ENCODE peak calls at places on chromosome 6, in five cellular contexts. L is cardiac fibroblast, I is AG04450, H is thoracic aorta, M is fibroblast of the aortic adventitia. B is an unnamed sample.

GRCh38 chr6:161135695-161136591 is 137.9 kb downstream of the AGPAT4 start:
- DNase-seq in L (no peak), I (no peak), H (no peak), M (no peak), B (no peak)

GRCh38 chr6:140050232-140050995 is 676.0 kb upstream of the CITED2 start:
- DNase-seq in L (peak), I (no peak), H (no peak), M (no peak), B (no peak)

GRCh38 chr6:17638212-17638611 is 38.1 kb downstream of the FAM8A1 start:
- DNase-seq in L (peak), I (no peak), H (no peak), M (peak), B (no peak)

GRCh38 chr6:12033770-12034169 is 21.7 kb downstream of the HIVEP1 start:
- DNase-seq in L (peak), I (no peak), H (no peak), M (peak), B (no peak)

GRCh38 chr6:170139531-170139930 is 151.3 kb downstream of the DLL1 start:
- DNase-seq in L (no peak), I (no peak), H (no peak), M (no peak), B (peak)

GRCh38 chr6:106517699-106518098 is 111.6 kb downstream of the RTN4IP1 start:
- DNase-seq in L (no peak), I (no peak), H (no peak), M (no peak), B (no peak)

GRCh38 chr6:128278876-128279275 is 241.5 kb downstream of the PTPRK start:
- DNase-seq in L (no peak), I (no peak), H (no peak), M (no peak), B (no peak)

GRCh38 chr6:11632795-11633511 is 95.4 kb downstream of the TMEM170B start:
- DNase-seq in L (peak), I (no peak), H (no peak), M (peak), B (no peak)

GRCh38 chr6:169961772-169962561 is 210.5 kb downstream of the ERMARD start:
- DNase-seq in L (no peak), I (no peak), H (no peak), M (no peak), B (peak)

GRCh38 chr6:12422848-12423247 is 132.7 kb downstream of the EDN1 start:
- DNase-seq in L (no peak), I (no peak), H (no peak), M (peak), B (no peak)

GRCh38 chr6:30073489-30074240 is 1.9 kb downstream of the RNF39 start:
- DNase-seq in L (no peak), I (no peak), H (no peak), M (no peak), B (no peak)

GRCh38 chr6:133837801-133838349 is 51.0 kb upstream of the TCF21 start:
- DNase-seq in L (peak), I (no peak), H (no peak), M (peak), B (no peak)

GRCh38 chr6:57435475-57436163 is 118.2 kb downstream of the PRIM2 start:
- DNase-seq in L (no peak), I (no peak), H (no peak), M (no peak), B (no peak)

GRCh38 chr6:107330190-107330589 is 129.2 kb downstream of the PDSS2 start:
- DNase-seq in L (no peak), I (no peak), H (no peak), M (no peak), B (no peak)

GRCh38 chr6:485655-486054 is 94.1 kb downstream of the IRF4 start:
- DNase-seq in L (no peak), I (no peak), H (no peak), M (no peak), B (no peak)

GRCh38 chr6:48766349-48766748 is 655.4 kb upstream of the PTCHD4 start:
- DNase-seq in L (peak), I (peak), H (no peak), M (peak), B (no peak)

GRCh38 chr6:43608310-43608763 is 20.7 kb downstream of the GTPBP2 start:
- DNase-seq in L (peak), I (peak), H (no peak), M (peak), B (no peak)

DNA sequence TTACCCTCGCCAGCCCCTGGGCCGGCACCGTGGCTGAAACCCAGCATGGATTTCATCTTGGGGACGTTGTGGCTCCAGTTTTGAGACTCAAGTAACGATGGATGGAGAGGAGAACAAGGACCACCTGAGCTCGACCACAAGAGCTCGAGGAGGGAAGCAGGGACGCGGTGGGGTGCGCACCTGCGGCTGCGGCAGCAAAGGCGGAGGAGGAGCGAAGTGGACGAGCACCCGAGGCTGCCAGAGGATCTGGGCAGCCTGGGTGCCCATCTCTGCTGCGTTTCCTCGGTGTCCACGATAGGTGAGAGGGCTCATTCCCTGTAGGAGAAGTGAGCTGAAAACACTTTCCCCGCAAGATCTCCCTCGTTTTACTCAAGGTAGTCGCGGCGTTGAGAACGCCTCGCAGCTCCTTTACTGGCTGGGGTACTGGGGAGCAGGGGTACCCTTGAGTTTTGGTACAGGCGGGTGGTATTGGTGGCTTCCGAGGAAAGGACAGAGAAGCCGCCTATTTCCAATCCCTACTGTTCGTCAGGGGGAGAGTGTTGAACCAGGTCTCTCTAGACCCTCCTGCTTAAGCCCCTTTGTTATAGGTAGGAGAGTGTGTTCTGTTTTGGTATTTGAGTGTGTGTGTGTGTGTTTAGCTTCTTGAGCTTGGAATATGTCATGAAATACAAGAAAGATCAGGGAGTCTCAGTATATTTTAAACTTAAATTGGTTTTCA is 137.7 kb downstream of the TRIM27 start:
- DNase-seq in L (no peak), I (no peak), H (no peak), M (no peak), B (no peak)
- H3K4me3 ChIP-seq in L (no peak), I (no peak), H (no peak), M (no peak), B (no peak)

GRCh38 chr6:9208956-9209355 is 773.6 kb upstream of the SLC35B3 start:
- DNase-seq in L (no peak), I (no peak), H (no peak), M (no peak), B (no peak)
- TF ChIP-seq CTCF in L (no peak), I (no peak), H (no peak), M (no peak), B (no peak)

GRCh38 chr6:84258268-84258667 is 30.8 kb upstream of the CEP162 start:
- DNase-seq in L (no peak), I (no peak), H (no peak), M (no peak), B (no peak)
- H3K4me3 ChIP-seq in L (peak), I (peak), H (peak), M (peak), B (peak)

DNA sequence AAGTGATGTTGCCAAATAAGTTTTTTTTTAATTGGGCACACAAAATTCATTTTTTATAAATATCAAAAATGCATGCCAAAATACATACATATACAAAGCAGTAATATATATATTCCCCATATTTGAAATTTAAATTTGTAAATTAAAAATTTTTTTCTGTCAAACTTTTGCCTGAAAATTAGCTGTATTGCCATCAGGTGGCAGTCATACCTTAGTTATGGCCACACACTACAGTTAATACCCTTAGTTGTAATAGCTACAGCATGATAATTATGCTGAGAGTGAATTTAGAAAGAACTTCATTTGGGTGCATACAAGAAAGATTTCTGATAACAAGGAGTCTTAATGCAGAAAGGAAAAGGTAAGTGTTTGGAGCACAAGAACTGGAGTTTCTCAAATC is 46.2 kb upstream of the SDHAF4 start:
- DNase-seq in L (peak), I (no peak), H (no peak), M (peak), B (no peak)
- TF ChIP-seq CTCF in L (peak), I (peak), H (no peak), M (peak), B (no peak)

GRCh38 chr6:109096198-109096597 is 891 bp downstream of the CEP57L1 start:
- DNase-seq in L (peak), I (no peak), H (no peak), M (no peak), B (no peak)
- H3K4me3 ChIP-seq in L (no peak), I (peak), H (peak), M (peak), B (peak)

GRCh38 chr6:163206196-163206595 is 208.3 kb upstream of the QKI start:
- DNase-seq in L (no peak), I (no peak), H (no peak), M (no peak), B (no peak)

GRCh38 chr6:163212123-163212522 is 202.4 kb upstream of the QKI start:
- DNase-seq in L (no peak), I (no peak), H (no peak), M (no peak), B (no peak)

GRCh38 chr6:163207984-163208383 is 206.5 kb upstream of the QKI start:
- DNase-seq in L (no peak), I (no peak), H (no peak), M (no peak), B (no peak)

GRCh38 chr6:163214259-163214658 is 200.3 kb upstream of the QKI start:
- DNase-seq in L (no peak), I (no peak), H (no peak), M (no peak), B (no peak)

GRCh38 chr6:163209005-163209404 is 205.5 kb upstream of the QKI start:
- DNase-seq in L (no peak), I (no peak), H (no peak), M (no peak), B (no peak)
- TF ChIP-seq CTCF in L (no peak), I (no peak), H (no peak), M (no peak), B (no peak)

DNA sequence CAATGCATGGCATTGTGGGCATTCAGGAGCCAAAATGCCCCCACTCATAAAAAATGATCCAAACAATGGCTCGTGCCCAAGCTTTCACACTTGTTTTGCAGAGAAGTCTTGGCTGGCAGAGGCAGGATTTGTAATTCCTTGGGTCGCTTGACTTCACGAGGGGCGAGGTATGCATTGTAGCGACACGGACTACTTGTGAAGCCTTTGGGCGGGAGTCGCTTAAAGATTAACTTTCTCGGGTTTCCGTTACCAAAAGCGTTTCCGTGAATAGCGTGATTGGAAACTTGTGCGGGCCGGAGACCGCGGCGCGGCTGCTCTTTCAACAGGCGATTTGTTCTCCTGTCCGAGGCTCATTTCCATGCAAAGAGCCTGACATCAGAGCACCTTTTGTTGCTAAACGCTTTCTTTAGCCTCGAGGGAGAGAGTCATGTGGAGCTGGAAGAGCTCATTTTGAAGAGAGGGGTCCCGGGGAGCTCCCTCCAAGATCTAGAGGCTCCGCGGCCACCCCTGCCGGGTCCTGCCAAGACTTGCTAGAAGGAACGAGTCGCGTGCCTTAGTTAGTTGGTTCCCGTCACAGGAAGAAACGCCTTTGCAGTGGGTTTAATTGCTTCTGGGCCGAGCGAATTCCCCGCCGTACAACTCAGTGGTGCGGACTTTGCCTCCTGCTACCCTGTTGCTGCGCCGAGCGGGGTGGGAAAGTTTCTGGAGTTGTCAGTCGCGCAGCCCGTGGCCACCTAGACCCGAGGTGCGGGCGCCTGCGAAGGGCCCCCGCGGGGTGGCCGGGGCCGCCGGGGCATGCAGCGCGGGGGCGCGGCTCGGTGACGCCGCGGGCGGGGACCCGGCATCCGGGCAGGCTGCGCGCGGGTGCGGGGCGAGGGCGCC is at the start of gene SASH1:
- DNase-seq in L (peak), I (peak), H (no peak), M (peak), B (peak)
- H3K4me3 ChIP-seq in L (peak), I (peak), H (peak), M (peak), B (peak)